ENCODE peak calls at places on chromosomes 2 and 18, in eight cellular contexts. N is choroid plexus epithelial cell, K is WTC11, O is OCI-LY7, A is HFFc6, G is neural progenitor cell, W is cardiac muscle cell, H is GM20000. J is an unnamed sample.

GRCh38 chr18:11035814-11036213 is 113.6 kb downstream of the PIEZO2 start:
- DNase-seq in W (no peak), G (no peak), H (no peak), N (no peak), K (no peak), O (no peak), A (no peak), J (no peak)

GRCh38 chr2:223090540-223091235 is 38.7 kb downstream of the KCNE4 start:
- DNase-seq in O (no peak), N (no peak), H (no peak), K (no peak), G (peak; percentile 9), A (no peak), W (no peak), J (no peak)

GRCh38 chr2:178508646-178509045 is 28.4 kb downstream of the PLEKHA3 start:
- DNase-seq in G (no peak), H (no peak), K (no peak), N (no peak), O (no peak), W (no peak), A (no peak), J (no peak)

GRCh38 chr2:48312126-48312525 is 217.8 kb upstream of the STON1 start:
- DNase-seq in N (no peak), G (no peak), A (peak; percentile 40), H (no peak), O (no peak), W (no peak), K (no peak), J (no peak)

GRCh38 chr2:238243496-238244076 is 3.7 kb upstream of the HES6 start:
- DNase-seq in W (no peak), N (no peak), G (no peak), A (no peak), H (no peak), O (no peak), K (no peak), J (no peak)

GRCh38 chr2:10083692-10084566 is 3.7 kb upstream of the CYS1 start:
- DNase-seq in N (no peak), W (no peak), H (peak; percentile 54), G (no peak), K (no peak), A (no peak), O (peak; percentile 27), J (no peak)

GRCh38 chr2:241062342-241063092 is 39.6 kb downstream of the MTERF4 start:
- DNase-seq in G (no peak), O (no peak), A (no peak), H (no peak), K (no peak), W (no peak), N (no peak), J (no peak)

GRCh38 chr2:175931751-175932295 is 70.2 kb downstream of the LNPK start:
- DNase-seq in O (no peak), H (no peak), A (peak; percentile 83), G (no peak), W (peak; percentile 36), N (peak; percentile 21), K (no peak), J (no peak)

GRCh38 chr2:1230155-1230893 is 182.9 kb upstream of the TPO start:
- DNase-seq in K (no peak), H (no peak), O (no peak), G (no peak), W (no peak), A (no peak), N (no peak), J (no peak)

GRCh38 chr18:68848242-68848641 is 50.4 kb downstream of the CCDC102B start:
- DNase-seq in A (no peak), N (no peak), K (no peak), W (no peak), H (no peak), O (no peak), G (no peak), J (no peak)

GRCh38 chr18:68843467-68844089 is 45.7 kb downstream of the CCDC102B start:
- DNase-seq in H (no peak), A (no peak), K (no peak), G (no peak), W (peak; percentile 19), O (no peak), N (peak; percentile 25), J (no peak)

DNA sequence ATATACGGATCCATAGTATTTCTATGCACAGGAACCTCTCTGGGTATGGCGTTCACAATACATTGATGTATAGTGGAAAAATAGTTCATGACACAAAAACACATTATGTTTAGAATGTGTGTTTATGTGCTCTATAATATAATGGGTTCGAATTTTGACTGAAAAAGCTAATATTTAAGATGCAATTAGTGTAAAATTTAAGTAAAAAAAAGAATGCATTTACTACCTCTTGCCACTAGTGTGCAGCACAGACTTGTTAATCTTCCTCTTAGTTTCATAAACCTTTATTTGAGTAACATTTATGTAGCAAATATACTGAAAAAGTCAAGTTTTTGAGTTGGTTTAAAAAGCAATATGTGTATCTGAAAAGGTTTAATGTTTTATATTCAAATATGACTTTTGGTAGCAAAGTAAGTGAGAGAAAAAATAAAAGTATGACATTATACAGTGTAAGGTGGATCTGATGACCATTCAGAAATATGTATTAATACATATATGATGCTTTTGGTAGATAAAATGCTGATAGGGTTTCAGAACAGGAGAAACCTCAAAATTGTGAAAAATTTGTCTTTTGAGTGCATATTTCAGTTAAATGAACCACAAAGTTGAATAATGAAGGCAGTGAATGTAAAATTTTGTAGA is 49.5 kb downstream of the CCDC102B start:
- DNase-seq in K (no peak), G (peak; percentile 24), O (peak; percentile 10), A (peak; percentile 27), H (no peak), W (peak; percentile 51), N (peak; percentile 71), J (no peak)
- TF ChIP-seq CTCF in K (peak; percentile 52), G (peak; percentile 77), O (peak; percentile 74), A (peak; percentile 85), H (peak; percentile 48), W (peak; percentile 64), N (peak; percentile 68), J (peak; percentile 58)

GRCh38 chr2:129396980-129397599 is 582.4 kb upstream of the RAB6C start:
- DNase-seq in K (peak; percentile 52), G (peak; percentile 71), W (peak; percentile 53), N (peak; percentile 50), H (peak; percentile 44), O (peak; percentile 33), A (no peak), J (no peak)
- TF ChIP-seq CTCF in K (peak; percentile 37), G (peak; percentile 86), W (peak; percentile 75), N (peak; percentile 69), H (peak; percentile 81), O (peak; percentile 83), A (peak; percentile 37), J (peak; percentile 77)

GRCh38 chr2:32061430-32061829 is 1.9 kb upstream of the SPAST start:
- DNase-seq in W (no peak), O (no peak), A (no peak), H (no peak), G (no peak), N (no peak), K (no peak), J (no peak)

GRCh38 chr2:32061973-32062861 is 1.1 kb upstream of the SPAST start:
- DNase-seq in N (peak; percentile 60), W (peak; percentile 83), H (peak; percentile 29), A (no peak), O (no peak), G (peak; percentile 32), K (no peak), J (peak; percentile 24)

GRCh38 chr2:32064713-32065112 is 1.4 kb downstream of the SPAST start:
- DNase-seq in H (no peak), N (no peak), K (no peak), G (no peak), A (no peak), W (no peak), O (no peak), J (no peak)

GRCh38 chr2:32064021-32064678 is 794 bp downstream of the SPAST start:
- DNase-seq in N (peak; percentile 4), A (no peak), K (no peak), H (peak; percentile 31), G (no peak), O (peak; percentile 43), W (no peak), J (peak; percentile 41)

DNA sequence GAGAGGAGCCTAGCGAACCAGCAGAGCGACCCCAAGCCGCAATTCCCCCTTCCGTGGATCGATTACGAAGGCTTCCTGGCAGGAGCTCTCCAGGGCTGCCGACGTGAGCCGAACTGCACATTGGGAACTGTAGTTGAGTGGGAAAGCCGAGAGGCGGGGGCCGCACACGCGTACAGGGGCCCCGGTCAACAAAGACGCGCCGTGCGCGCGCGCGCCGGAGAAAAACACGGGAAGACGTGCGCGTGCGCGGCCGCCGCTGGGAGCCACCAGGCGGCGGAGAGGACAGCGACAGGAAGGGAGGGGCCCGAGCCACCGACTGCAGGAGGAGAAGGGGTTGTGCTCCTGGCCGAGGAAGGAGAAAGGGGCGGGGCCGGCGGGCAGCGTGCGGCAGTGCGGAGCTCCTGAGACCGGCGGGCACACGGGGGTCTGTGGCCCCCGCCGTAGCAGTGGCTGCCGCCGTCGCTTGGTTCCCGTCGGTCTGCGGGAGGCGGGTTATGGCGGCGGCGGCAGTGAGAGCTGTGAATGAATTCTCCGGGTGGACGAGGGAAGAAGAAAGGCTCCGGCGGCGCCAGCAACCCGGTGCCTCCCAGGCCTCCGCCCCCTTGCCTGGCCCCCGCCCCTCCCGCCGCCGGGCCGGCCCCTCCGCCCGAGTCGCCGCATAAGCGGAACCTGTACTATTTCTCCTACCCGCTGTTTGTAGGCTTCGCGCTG is at the start of gene SPAST:
- DNase-seq in A (peak; percentile 94), H (peak; percentile 99), G (peak; percentile 99), K (peak; percentile 98), O (peak; percentile 98), W (peak; percentile 97), N (peak; percentile 97), J (peak; percentile 99)
- TF ChIP-seq CTCF in A (peak; percentile 71), H (peak; percentile 21), G (peak; percentile 40), K (no peak), O (peak; percentile 48), W (peak; percentile 41), N (peak; percentile 49), J (peak; percentile 29)

GRCh38 chr2:206260427-206261012 is 13.9 kb upstream of the ZDBF2 start:
- DNase-seq in N (peak; percentile 71), W (peak; percentile 52), H (peak; percentile 42), K (no peak), O (peak; percentile 70), G (no peak), A (peak; percentile 51), J (no peak)
- TF ChIP-seq CTCF in N (peak; percentile 64), W (peak; percentile 55), H (no peak), K (no peak), O (peak; percentile 79), G (peak; percentile 46), A (peak; percentile 79), J (no peak)

DNA sequence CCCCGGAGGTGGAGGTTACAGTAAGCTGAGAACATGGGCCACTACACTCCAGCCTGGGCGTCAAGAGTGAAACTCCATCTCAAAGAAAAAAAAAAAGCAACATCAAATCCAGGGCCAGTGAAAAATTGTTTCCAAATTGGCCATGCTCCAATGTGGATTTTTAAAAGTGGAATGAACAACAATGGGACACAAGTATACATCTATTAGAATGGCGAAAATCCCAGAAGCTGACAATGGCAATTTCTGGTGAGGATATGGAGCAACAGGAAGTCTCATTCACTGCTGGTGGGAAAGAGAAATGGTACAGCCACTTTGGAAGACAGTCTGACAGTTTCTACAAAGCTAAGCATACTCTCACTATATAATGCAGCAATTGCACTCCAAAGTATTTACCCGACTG is 161.4 kb downstream of the UXS1 start:
- DNase-seq in W (peak; percentile 46), N (no peak), O (no peak), G (no peak), H (no peak), K (no peak), A (no peak), J (no peak)
- TF ChIP-seq CTCF in W (no peak), N (no peak), O (no peak), G (no peak), H (no peak), K (no peak), A (no peak), J (no peak)

J was measured in GM10248.